ENCODE peak calls at places on chromosomes 5 and 9, in nine cellular contexts. Q, B, E, N, C, Y, W, I and R are unnamed samples. For H3K27me3, the result is how much of the 10 kb centered on the place peaks cover.

GRCh38 chr9:72577212-72577753 is 55.9 kb downstream of the TMC1 start:
- DNase-seq in Q (no peak), B (peak), E (no peak), N (no peak), C (no peak), Y (no peak), W (peak), I (no peak), R (no peak)

GRCh38 chr5:66849803-66850202 is 253.6 kb downstream of the MAST4 start:
- DNase-seq in Q (no peak), B (peak), E (no peak), N (no peak), C (peak), Y (no peak), W (peak), I (no peak), R (no peak)

GRCh38 chr5:130975299-130975698 is 189.8 kb downstream of the HINT1 start:
- DNase-seq in Q (peak), B (peak), E (no peak), N (no peak), C (no peak), Y (peak), W (no peak), I (no peak), R (no peak)

GRCh38 chr9:34825780-34826179 is 115.8 kb upstream of the CCL21 start:
- DNase-seq in Q (no peak), B (no peak), E (no peak), N (no peak), C (no peak), Y (no peak), W (no peak), I (no peak), R (no peak)

GRCh38 chr9:131879531-131880290 is 139.8 kb upstream of the RAPGEF1 start:
- DNase-seq in Q (no peak), B (no peak), E (no peak), N (no peak), C (no peak), Y (no peak), W (no peak), I (no peak), R (no peak)

GRCh38 chr5:179588166-179588565 is 35.3 kb downstream of the HNRNPH1 start:
- DNase-seq in Q (no peak), B (no peak), E (no peak), N (no peak), C (no peak), Y (no peak), W (peak), I (no peak), R (no peak)

GRCh38 chr9:96644137-96644536 is 11.0 kb downstream of the PRXL2C start:
- DNase-seq in Q (no peak), B (no peak), E (no peak), N (no peak), C (no peak), Y (no peak), W (no peak), I (no peak), R (no peak)

GRCh38 chr9:17635115-17635890 is 56.4 kb downstream of the SH3GL2 start:
- DNase-seq in Q (no peak), B (peak), E (no peak), N (no peak), C (no peak), Y (no peak), W (no peak), I (no peak), R (no peak)

GRCh38 chr5:76104027-76104426 is 20.8 kb downstream of the SV2C start:
- DNase-seq in Q (peak), B (peak), E (peak), N (no peak), C (peak), Y (peak), W (peak), I (no peak), R (peak)

GRCh38 chr5:4777435-4777834 is 362.7 kb upstream of the ADAMTS16 start:
- DNase-seq in Q (no peak), B (no peak), E (no peak), N (no peak), C (no peak), Y (no peak), W (no peak), I (no peak), R (no peak)

GRCh38 chr5:96816430-96816939 is 8.7 kb upstream of the ERAP1 start:
- DNase-seq in Q (no peak), B (no peak), E (peak), N (peak), C (no peak), Y (no peak), W (no peak), I (peak), R (peak)

GRCh38 chr5:40755093-40755406 is 711 bp downstream of the TTC33 start:
- DNase-seq in Q (peak), B (peak), E (peak), N (peak), C (peak), Y (peak), W (peak), I (peak), R (peak)
- H3K27me3 ChIP-seq in Q (under half), B (under half), E (under half), N (under half), C (under half), Y (under half), W (under half), I (under half), R (under half)

DNA sequence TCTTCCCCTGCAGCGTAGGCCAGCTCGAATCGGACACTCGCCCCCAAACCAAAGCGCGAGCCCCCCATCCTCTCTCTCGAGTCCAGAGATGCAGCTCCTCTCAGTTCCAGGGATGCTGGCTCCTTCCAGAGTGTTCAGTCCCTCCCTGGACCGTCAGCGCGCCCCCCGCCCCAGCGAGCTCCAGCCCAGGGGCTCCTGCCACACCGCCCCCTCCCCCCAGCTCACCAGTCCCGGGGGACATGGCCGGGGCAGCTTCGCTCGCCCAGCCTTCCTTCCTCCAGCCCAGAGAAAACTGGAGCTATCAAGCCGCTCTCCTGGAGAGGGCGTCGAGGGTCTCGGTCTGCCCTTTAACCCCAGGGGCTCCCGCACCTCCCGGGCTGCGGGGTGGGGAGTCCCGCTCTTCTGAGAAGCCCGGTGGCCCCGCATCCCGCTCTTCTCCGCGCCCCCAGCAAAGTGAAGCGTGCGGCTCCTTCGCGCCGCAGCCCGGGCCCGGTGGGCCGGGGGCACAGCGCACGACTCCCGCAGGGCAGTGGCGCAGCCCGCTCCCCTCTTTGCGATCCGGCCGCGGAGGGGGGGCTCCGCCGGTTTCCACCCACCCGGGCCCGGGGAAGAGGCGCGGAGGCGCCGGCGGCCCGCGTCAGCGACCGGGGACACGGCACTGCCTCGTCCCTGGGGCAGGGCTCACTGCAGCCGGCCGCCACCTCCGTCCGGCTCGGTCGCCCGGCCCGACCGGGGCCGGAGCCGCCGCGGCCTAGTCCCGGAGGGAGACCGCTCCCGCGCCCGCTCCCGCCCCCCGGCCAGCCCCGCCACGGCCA is 585 bp downstream of the MIER3 start:
- DNase-seq in Q (peak), B (no peak), E (peak), N (peak), C (no peak), Y (peak), W (no peak), I (peak), R (peak)
- H3K27me3 ChIP-seq in Q (under half), B (under half), E (under half), N (under half), C (under half), Y (under half), W (under half), I (under half), R (under half)

GRCh38 chr9:126623667-126624452 is 10.1 kb downstream of the LMX1B start:
- DNase-seq in Q (no peak), B (no peak), E (no peak), N (no peak), C (no peak), Y (no peak), W (no peak), I (no peak), R (no peak)

GRCh38 chr9:126622872-126623271 is 9.1 kb downstream of the LMX1B start:
- DNase-seq in Q (no peak), B (no peak), E (no peak), N (no peak), C (no peak), Y (no peak), W (no peak), I (no peak), R (no peak)

GRCh38 chr9:126621919-126622735 is 8.4 kb downstream of the LMX1B start:
- DNase-seq in Q (no peak), B (no peak), E (no peak), N (no peak), C (no peak), Y (no peak), W (no peak), I (no peak), R (no peak)

GRCh38 chr9:126624453-126624872 is 10.7 kb downstream of the LMX1B start:
- DNase-seq in Q (no peak), B (no peak), E (no peak), N (no peak), C (no peak), Y (no peak), W (no peak), I (no peak), R (no peak)

DNA sequence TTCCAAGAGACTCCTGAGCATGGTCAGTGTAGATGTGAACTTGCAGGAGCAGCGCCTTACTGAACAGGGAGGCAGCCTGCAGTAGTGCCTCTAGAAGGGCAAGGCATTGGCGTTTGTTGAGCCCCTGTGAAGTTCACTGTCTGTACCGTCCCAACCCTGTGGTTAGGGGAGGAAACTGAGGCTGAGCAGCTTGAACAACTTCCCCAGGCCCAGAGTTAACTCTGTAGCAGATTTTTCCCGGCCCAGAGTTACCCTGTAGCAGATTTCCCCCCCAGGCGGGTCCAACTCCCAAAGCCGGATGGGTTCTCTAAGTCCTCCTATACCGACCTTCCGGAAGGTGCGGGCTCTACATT is 9.6 kb downstream of the LMX1B start:
- DNase-seq in Q (no peak), B (no peak), E (no peak), N (no peak), C (no peak), Y (no peak), W (no peak), I (no peak), R (no peak)
- H3K27me3 ChIP-seq in Q (half or more), B (half or more), E (under half), N (half or more), C (half or more), Y (under half), W (half or more), I (half or more), R (half or more)

GRCh38 chr5:139900546-139901250 is 105.1 kb downstream of the PSD2 start:
- DNase-seq in Q (no peak), B (no peak), E (no peak), N (no peak), C (no peak), Y (no peak), W (no peak), I (no peak), R (no peak)
- H3K27me3 ChIP-seq in Q (under half), B (under half), E (under half), N (under half), C (under half), Y (under half), W (half or more), I (under half), R (half or more)

DNA sequence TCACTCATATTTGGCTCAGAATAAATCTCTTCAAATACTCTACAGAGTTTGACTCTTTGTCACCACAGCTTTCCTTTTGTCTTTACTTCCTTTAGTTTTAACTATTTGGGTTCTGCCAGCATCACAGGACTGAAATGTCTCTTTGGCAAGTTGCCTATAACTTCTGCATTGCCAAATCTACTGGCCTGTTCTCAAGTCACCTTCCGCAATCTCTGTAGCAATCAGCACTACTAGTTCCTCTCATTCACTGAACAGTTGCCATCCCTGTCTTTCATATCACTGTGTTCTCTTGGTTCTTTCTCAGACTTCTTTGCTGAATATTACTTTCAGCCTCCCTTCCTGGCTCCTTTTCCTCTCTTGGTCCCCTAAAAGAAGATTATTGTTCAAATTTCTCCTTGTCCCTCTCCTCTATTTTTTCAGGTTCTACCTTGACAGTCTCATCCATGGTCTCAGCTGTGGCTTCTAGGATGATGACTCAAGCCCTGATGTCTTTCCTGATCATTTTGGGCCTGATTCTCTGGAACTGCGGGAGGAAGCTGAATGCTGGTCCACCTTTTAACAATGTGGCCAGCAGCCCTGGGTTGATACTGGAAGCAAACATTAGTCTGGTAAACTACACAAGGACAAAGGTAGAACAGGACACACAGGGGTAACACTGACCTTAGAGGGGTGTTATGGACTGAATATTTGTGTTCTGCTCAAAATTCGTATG is 44.0 kb upstream of the LIFR start:
- DNase-seq in Q (no peak), B (peak), E (no peak), N (no peak), C (no peak), Y (no peak), W (peak), I (no peak), R (no peak)
- H3K27me3 ChIP-seq in Q (under half), B (under half), E (under half), N (under half), C (under half), Y (under half), W (under half), I (under half), R (under half)

GRCh38 chr9:126517751-126518261 is 95.9 kb upstream of the LMX1B start:
- DNase-seq in Q (no peak), B (no peak), E (no peak), N (no peak), C (no peak), Y (no peak), W (no peak), I (no peak), R (no peak)

GRCh38 chr9:126518763-126519162 is 95.0 kb upstream of the LMX1B start:
- DNase-seq in Q (no peak), B (no peak), E (no peak), N (no peak), C (no peak), Y (no peak), W (no peak), I (no peak), R (no peak)

GRCh38 chr9:126515873-126516505 is 97.7 kb upstream of the LMX1B start:
- DNase-seq in Q (no peak), B (no peak), E (no peak), N (no peak), C (no peak), Y (no peak), W (no peak), I (no peak), R (no peak)

GRCh38 chr9:126516561-126516935 is 97.2 kb upstream of the LMX1B start:
- DNase-seq in Q (no peak), B (no peak), E (no peak), N (no peak), C (no peak), Y (no peak), W (no peak), I (no peak), R (no peak)

GRCh38 chr9:126516936-126517750 is 96.6 kb upstream of the LMX1B start:
- DNase-seq in Q (no peak), B (peak), E (peak), N (no peak), C (peak), Y (no peak), W (peak), I (peak), R (no peak)
- H3K27me3 ChIP-seq in Q (under half), B (under half), E (under half), N (under half), C (half or more), Y (under half), W (half or more), I (under half), R (half or more)

GRCh38 chr5:122172207-122172606 is 42.9 kb downstream of the ZNF474 start:
- DNase-seq in Q (no peak), B (no peak), E (no peak), N (no peak), C (no peak), Y (no peak), W (peak), I (no peak), R (no peak)
- H3K27me3 ChIP-seq in Q (under half), B (under half), E (under half), N (under half), C (under half), Y (under half), W (under half), I (under half), R (under half)

DNA sequence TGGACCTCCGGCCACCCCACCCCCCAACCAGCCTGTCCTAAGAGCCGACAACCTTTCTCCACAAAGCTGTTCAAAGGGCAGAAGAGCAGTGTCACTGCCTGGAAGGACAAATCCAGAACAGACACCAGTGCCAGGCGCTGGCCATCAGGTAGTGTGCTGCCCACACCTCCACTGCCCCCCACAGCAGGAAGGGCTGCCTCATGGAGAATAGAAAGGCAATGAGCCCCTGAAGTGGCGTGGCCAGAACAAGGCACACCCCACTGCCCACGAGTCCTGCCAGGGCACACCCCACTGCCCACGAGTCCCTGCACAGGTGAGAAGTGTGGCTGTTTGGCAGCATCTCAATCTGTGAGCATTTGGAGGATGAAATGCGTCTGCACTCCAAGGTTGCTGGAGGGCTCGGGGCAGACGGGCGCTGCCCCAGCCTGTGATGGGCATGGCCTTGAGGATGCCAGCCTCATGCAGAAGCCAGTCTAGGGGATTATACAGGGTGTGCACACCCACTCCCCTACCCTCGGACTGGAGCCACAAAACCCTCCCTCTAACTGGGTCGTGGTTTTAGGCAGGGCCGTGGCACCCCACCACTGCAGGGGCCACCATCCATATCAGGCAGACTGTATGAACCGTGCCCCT is 2.3 kb upstream of the SLC9A3 start:
- DNase-seq in Q (no peak), B (no peak), E (no peak), N (no peak), C (no peak), Y (no peak), W (no peak), I (no peak), R (no peak)
- H3K27me3 ChIP-seq in Q (half or more), B (half or more), E (under half), N (half or more), C (half or more), Y (under half), W (half or more), I (under half), R (half or more)

DNA sequence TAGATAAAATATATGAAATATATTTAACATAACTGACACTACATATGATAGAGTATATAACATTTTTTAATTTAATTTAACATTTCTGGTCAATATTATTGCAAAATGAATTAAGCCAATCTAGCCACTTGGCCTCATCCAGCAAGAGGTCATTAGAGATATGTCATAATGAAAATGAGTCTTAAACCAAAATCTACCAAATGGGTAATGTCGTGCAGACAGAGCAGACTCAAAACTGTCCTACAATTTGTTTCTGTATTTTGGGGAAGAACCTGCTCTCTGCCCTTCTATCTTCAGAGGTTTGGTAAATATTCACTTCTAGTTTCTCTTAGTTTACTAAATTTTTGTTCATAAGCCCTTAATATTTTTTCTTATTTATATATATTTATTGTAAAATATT is 61.4 kb downstream of the ARHGEF28 start:
- DNase-seq in Q (no peak), B (no peak), E (no peak), N (no peak), C (no peak), Y (no peak), W (no peak), I (no peak), R (no peak)
- H3K27me3 ChIP-seq in Q (under half), B (under half), E (under half), N (under half), C (under half), Y (under half), W (under half), I (under half), R (under half)